ENCODE peak calls at places on chromosomes 6 and 20, in five cellular contexts. One of them, this sample, is unnamed.
A peak's percentile ranks its signal among the peaks of the same experiment; 100 is the strongest.

GRCh38 chr20:64146936-64147451 is 17.3 kb upstream of the MYT1 start:
- DNase-seq in heart right ventricle: no peak
- DNase-seq in aorta: peak; percentile 50
- DNase-seq in A549: no peak
- DNase-seq in right cardiac atrium: no peak
- DNase-seq in this sample: peak; percentile 30

GRCh38 chr6:107740496-107741190 is 83.5 kb downstream of the SCML4 start:
- DNase-seq in A549: no peak
- DNase-seq in aorta: no peak
- DNase-seq in heart right ventricle: no peak
- DNase-seq in right cardiac atrium: no peak
- DNase-seq in this sample: no peak

GRCh38 chr6:73299171-73300073 is 36.4 kb upstream of the KHDC1 start:
- DNase-seq in heart right ventricle: peak; percentile 36
- DNase-seq in A549: no peak
- DNase-seq in right cardiac atrium: peak; percentile 31
- DNase-seq in aorta: peak; percentile 79
- DNase-seq in this sample: no peak

GRCh38 chr6:152054441-152054840 is 247.0 kb downstream of the ESR1 start:
- DNase-seq in aorta: no peak
- DNase-seq in right cardiac atrium: no peak
- DNase-seq in heart right ventricle: no peak
- DNase-seq in A549: peak; percentile 39
- DNase-seq in this sample: no peak

GRCh38 chr6:97630592-97630991 is 347.6 kb upstream of the MMS22L start:
- DNase-seq in right cardiac atrium: no peak
- DNase-seq in heart right ventricle: no peak
- DNase-seq in A549: no peak
- DNase-seq in aorta: no peak
- DNase-seq in this sample: no peak

GRCh38 chr6:53879608-53880007 is 84.8 kb downstream of the LRRC1 start:
- DNase-seq in heart right ventricle: no peak
- DNase-seq in aorta: no peak
- DNase-seq in right cardiac atrium: no peak
- DNase-seq in A549: no peak
- DNase-seq in this sample: no peak

GRCh38 chr6:4776493-4776966 is 326 bp downstream of the CDYL start:
- DNase-seq in A549: no peak
- DNase-seq in aorta: peak; percentile 84
- DNase-seq in right cardiac atrium: peak; percentile 54
- DNase-seq in heart right ventricle: no peak
- DNase-seq in this sample: peak; percentile 77

GRCh38 chr6:138182939-138183791 is 21.4 kb downstream of the ARFGEF3 start:
- DNase-seq in aorta: no peak
- DNase-seq in heart right ventricle: no peak
- DNase-seq in right cardiac atrium: no peak
- DNase-seq in A549: no peak
- DNase-seq in this sample: no peak

GRCh38 chr20:17888044-17888443 is 80.5 kb downstream of the SNX5 start:
- DNase-seq in aorta: no peak
- DNase-seq in A549: peak; percentile 43
- DNase-seq in right cardiac atrium: no peak
- DNase-seq in heart right ventricle: no peak
- DNase-seq in this sample: no peak

GRCh38 chr6:148513145-148514071 is 170.8 kb downstream of the SASH1 start:
- DNase-seq in aorta: no peak
- DNase-seq in heart right ventricle: peak; percentile 44
- DNase-seq in A549: no peak
- DNase-seq in right cardiac atrium: peak; percentile 59
- DNase-seq in this sample: no peak

GRCh38 chr6:148203281-148203925 is 139.2 kb upstream of the SASH1 start:
- DNase-seq in right cardiac atrium: no peak
- DNase-seq in A549: no peak
- DNase-seq in heart right ventricle: no peak
- DNase-seq in aorta: no peak
- DNase-seq in this sample: no peak

GRCh38 chr6:87914637-87915395 is 132.8 kb upstream of the SPACA1 start:
- DNase-seq in right cardiac atrium: no peak
- DNase-seq in A549: no peak
- DNase-seq in heart right ventricle: no peak
- DNase-seq in aorta: no peak
- DNase-seq in this sample: no peak

GRCh38 chr6:69232506-69233194 is 564.2 kb downstream of the LMBRD1 start:
- DNase-seq in right cardiac atrium: peak; percentile 77
- DNase-seq in aorta: peak; percentile 91
- DNase-seq in A549: peak; percentile 43
- DNase-seq in heart right ventricle: peak; percentile 80
- DNase-seq in this sample: peak; percentile 68

GRCh38 chr20:6711950-6712634 is 55.4 kb upstream of the BMP2 start:
- DNase-seq in heart right ventricle: no peak
- DNase-seq in A549: no peak
- DNase-seq in right cardiac atrium: no peak
- DNase-seq in aorta: no peak
- DNase-seq in this sample: peak; percentile 63

GRCh38 chr6:159062564-159062945 is 17.8 kb upstream of the TAGAP start:
- DNase-seq in right cardiac atrium: no peak
- DNase-seq in aorta: no peak
- DNase-seq in A549: no peak
- DNase-seq in heart right ventricle: no peak
- DNase-seq in this sample: no peak

GRCh38 chr20:61646453-61646852 is 394.4 kb downstream of the CDH4 start:
- DNase-seq in A549: no peak
- DNase-seq in heart right ventricle: no peak
- DNase-seq in right cardiac atrium: no peak
- DNase-seq in aorta: no peak
- DNase-seq in this sample: no peak

GRCh38 chr6:33249732-33250625 is 21.7 kb downstream of the VPS52 start:
- DNase-seq in heart right ventricle: peak; percentile 27
- DNase-seq in aorta: no peak
- DNase-seq in A549: no peak
- DNase-seq in right cardiac atrium: peak; percentile 35
- DNase-seq in this sample: no peak

GRCh38 chr20:41154436-41155176 is 17.3 kb downstream of the PLCG1 start:
- DNase-seq in heart right ventricle: peak; percentile 55
- DNase-seq in aorta: no peak
- DNase-seq in A549: no peak
- DNase-seq in right cardiac atrium: peak; percentile 47
- DNase-seq in this sample: no peak

GRCh38 chr6:137927777-137928218 is 60.7 kb downstream of the TNFAIP3 start:
- DNase-seq in right cardiac atrium: no peak
- DNase-seq in aorta: peak; percentile 63
- DNase-seq in A549: no peak
- DNase-seq in heart right ventricle: no peak
- DNase-seq in this sample: no peak

GRCh38 chr20:63679799-63680305 is 16.6 kb upstream of the TNFRSF6B start:
- DNase-seq in right cardiac atrium: no peak
- DNase-seq in A549: no peak
- DNase-seq in aorta: no peak
- DNase-seq in heart right ventricle: no peak
- DNase-seq in this sample: no peak

GRCh38 chr6:158764941-158765340 is 54.2 kb downstream of the EZR start:
- DNase-seq in aorta: no peak
- DNase-seq in right cardiac atrium: no peak
- DNase-seq in heart right ventricle: no peak
- DNase-seq in A549: no peak
- DNase-seq in this sample: no peak

GRCh38 chr6:42417641-42418112 is 34.0 kb downstream of the TRERF1 start:
- DNase-seq in right cardiac atrium: no peak
- DNase-seq in heart right ventricle: no peak
- DNase-seq in A549: no peak
- DNase-seq in aorta: no peak
- DNase-seq in this sample: no peak

GRCh38 chr20:50130346-50130703 is 17.4 kb upstream of the UBE2V1 start:
- DNase-seq in aorta: no peak
- DNase-seq in right cardiac atrium: no peak
- DNase-seq in A549: no peak
- DNase-seq in heart right ventricle: no peak
- DNase-seq in this sample: no peak

GRCh38 chr6:105972440-105972839 is 113.7 kb upstream of the PRDM1 start:
- DNase-seq in right cardiac atrium: no peak
- DNase-seq in A549: no peak
- DNase-seq in heart right ventricle: no peak
- DNase-seq in aorta: no peak
- DNase-seq in this sample: no peak

GRCh38 chr6:142938510-142938909 is 6.5 kb downstream of the HIVEP2 start:
- DNase-seq in right cardiac atrium: no peak
- DNase-seq in heart right ventricle: no peak
- DNase-seq in A549: no peak
- DNase-seq in aorta: no peak
- DNase-seq in this sample: no peak

GRCh38 chr20:23358923-23359572 is 2.9 kb upstream of the GZF1 start:
- DNase-seq in heart right ventricle: no peak
- DNase-seq in right cardiac atrium: no peak
- DNase-seq in aorta: no peak
- DNase-seq in A549: no peak
- DNase-seq in this sample: no peak

GRCh38 chr6:10413850-10414765 is 766 bp downstream of the TFAP2A start:
- DNase-seq in heart right ventricle: no peak
- DNase-seq in aorta: no peak
- DNase-seq in A549: peak; percentile 79
- DNase-seq in right cardiac atrium: no peak
- DNase-seq in this sample: no peak

GRCh38 chr6:13139119-13139518 is 189.2 kb downstream of the TBC1D7 start:
- DNase-seq in A549: no peak
- DNase-seq in heart right ventricle: no peak
- DNase-seq in aorta: no peak
- DNase-seq in right cardiac atrium: no peak
- DNase-seq in this sample: no peak

GRCh38 chr20:33411136-33411690 is 9.9 kb upstream of the CDK5RAP1 start:
- DNase-seq in right cardiac atrium: no peak
- DNase-seq in A549: no peak
- DNase-seq in aorta: peak; percentile 27
- DNase-seq in heart right ventricle: no peak
- DNase-seq in this sample: no peak

GRCh38 chr6:26372308-26373144 is 7.5 kb downstream of the BTN3A2 start:
- DNase-seq in right cardiac atrium: no peak
- DNase-seq in heart right ventricle: no peak
- DNase-seq in aorta: no peak
- DNase-seq in A549: no peak
- DNase-seq in this sample: no peak

GRCh38 chr20:53829706-53830521 is 236.3 kb upstream of the ZNF217 start:
- DNase-seq in right cardiac atrium: no peak
- DNase-seq in heart right ventricle: no peak
- DNase-seq in aorta: no peak
- DNase-seq in A549: peak; percentile 48
- DNase-seq in this sample: no peak

GRCh38 chr6:166419268-166419667 is 36.5 kb upstream of the MPC1 start:
- DNase-seq in right cardiac atrium: no peak
- DNase-seq in aorta: no peak
- DNase-seq in heart right ventricle: no peak
- DNase-seq in A549: no peak
- DNase-seq in this sample: no peak

GRCh38 chr20:373171-373890 is 7.2 kb upstream of the TRIB3 start:
- DNase-seq in A549: peak; percentile 93
- DNase-seq in heart right ventricle: peak; percentile 26
- DNase-seq in aorta: no peak
- DNase-seq in right cardiac atrium: peak; percentile 63
- DNase-seq in this sample: peak; percentile 67
- H3K4me1 ChIP-seq in A549: peaks cover 84% of the 10 kb centered on the region
- H3K4me1 ChIP-seq in heart right ventricle: peaks cover 3% of the 10 kb centered on the region
- H3K4me1 ChIP-seq in aorta: no peaks in the 10 kb centered on the region
- H3K4me1 ChIP-seq in right cardiac atrium: peaks cover 6% of the 10 kb centered on the region
- H3K4me1 ChIP-seq in this sample: peaks cover 39% of the 10 kb centered on the region

DNA sequence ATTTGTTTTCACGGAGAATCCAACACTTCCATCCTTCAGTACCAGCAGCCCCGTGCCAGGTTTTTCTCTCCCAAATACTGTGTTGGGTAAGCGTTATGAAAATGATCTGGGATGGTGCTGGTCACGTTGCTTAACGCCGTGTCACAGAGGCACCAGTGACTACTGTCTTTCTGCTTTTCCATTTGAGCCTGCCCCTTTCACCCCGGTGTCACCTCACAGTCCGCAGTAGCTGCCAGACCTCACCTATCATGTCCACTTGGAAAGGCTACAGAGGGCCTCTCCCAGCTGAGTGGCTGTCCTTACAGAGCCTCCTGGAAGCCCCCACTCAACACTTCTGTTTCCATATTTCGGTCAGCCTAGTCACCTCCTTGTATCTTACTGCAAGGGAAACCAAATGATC is 176.5 kb upstream of the ARID1B start:
- DNase-seq in heart right ventricle: peak; percentile 27
- DNase-seq in A549: no peak
- DNase-seq in right cardiac atrium: no peak
- DNase-seq in aorta: no peak
- DNase-seq in this sample: no peak
- H3K27ac ChIP-seq in heart right ventricle: peak overlapping the region; percentile 17
- H3K27ac ChIP-seq in A549: no peak overlapping the region
- H3K27ac ChIP-seq in right cardiac atrium: peak overlapping the region; percentile 71
- H3K27ac ChIP-seq in aorta: no peak overlapping the region
- H3K27ac ChIP-seq in this sample: peak overlapping the region; percentile 51

GRCh38 chr6:167704396-167704801 is 122.3 kb upstream of the AFDN start:
- DNase-seq in heart right ventricle: no peak
- DNase-seq in aorta: no peak
- DNase-seq in A549: no peak
- DNase-seq in right cardiac atrium: no peak
- DNase-seq in this sample: no peak
- H3K4me1 ChIP-seq in heart right ventricle: peaks cover 3% of the 10 kb centered on the region
- H3K4me1 ChIP-seq in aorta: no peaks in the 10 kb centered on the region
- H3K4me1 ChIP-seq in A549: no peaks in the 10 kb centered on the region
- H3K4me1 ChIP-seq in right cardiac atrium: no peaks in the 10 kb centered on the region
- H3K4me1 ChIP-seq in this sample: peaks cover 9% of the 10 kb centered on the region

DNA sequence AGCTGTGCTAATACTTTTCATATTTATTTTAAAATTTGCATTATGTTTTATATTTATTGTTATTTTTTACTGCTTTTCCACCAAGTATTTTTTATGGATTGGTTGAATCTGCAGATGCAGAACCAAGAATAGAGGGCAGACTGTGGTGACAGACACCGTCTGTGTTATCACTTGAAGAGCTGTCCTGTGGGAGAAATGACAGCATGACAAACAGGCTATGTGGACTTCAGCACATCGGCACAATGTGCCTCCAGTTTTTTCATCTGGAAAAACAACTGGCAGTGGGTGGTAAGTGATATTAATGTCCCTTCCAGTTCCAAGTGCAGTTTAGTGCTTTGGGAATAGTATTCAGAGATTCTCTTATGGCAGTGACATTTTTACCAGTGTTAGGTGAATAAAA is 492.9 kb downstream of the PRKN start:
- DNase-seq in heart right ventricle: no peak
- DNase-seq in right cardiac atrium: no peak
- DNase-seq in A549: no peak
- DNase-seq in aorta: no peak
- DNase-seq in this sample: no peak
- H3K27ac ChIP-seq in heart right ventricle: peak overlapping the region; percentile 41
- H3K27ac ChIP-seq in right cardiac atrium: peak overlapping the region; percentile 27
- H3K27ac ChIP-seq in A549: no peak overlapping the region
- H3K27ac ChIP-seq in aorta: no peak overlapping the region
- H3K27ac ChIP-seq in this sample: no peak overlapping the region